ENCODE peak calls at places on chromosome 17, in eight cellular contexts. C is fibroblast of lung, O is glutamatergic neuron, L is HFF-Myc, K is dorsolateral prefrontal cortex, X is MCF 10A, Z is mesothelial cell of epicardium, F is natural killer cell. E is an unnamed sample.

GRCh38 chr17:17056167-17056562 is 13.9 kb downstream of the MPRIP start:
- DNase-seq in C (peak; percentile 36), O (peak; percentile 15), L (no peak), K (no peak), X (no peak), Z (no peak), F (no peak), E (no peak)

GRCh38 chr17:40419559-40420331 is 2.0 kb upstream of the TOP2A start:
- DNase-seq in C (no peak), O (no peak), L (no peak), K (no peak), X (no peak), Z (peak; percentile 26), F (no peak), E (no peak)

GRCh38 chr17:68343976-68344375 is 52.7 kb downstream of the ARSG start:
- DNase-seq in C (no peak), O (no peak), L (no peak), K (no peak), X (no peak), Z (no peak), F (no peak), E (no peak)

GRCh38 chr17:35807371-35808144 is 1.7 kb upstream of the TAF15 start:
- DNase-seq in C (peak; percentile 62), O (no peak), L (no peak), K (no peak), X (no peak), Z (no peak), F (no peak), E (no peak)

GRCh38 chr17:75033346-75034235 is 13.2 kb downstream of the ATP5PD start:
- DNase-seq in C (peak; percentile 84), O (peak; percentile 96), L (peak; percentile 87), K (peak; percentile 94), X (peak; percentile 94), Z (peak; percentile 100), F (peak; percentile 85), E (peak; percentile 80)

GRCh38 chr17:5694507-5694906 is 110.2 kb upstream of the NLRP1 start:
- DNase-seq in C (no peak), O (peak; percentile 80), L (no peak), K (no peak), X (no peak), Z (no peak), F (no peak), E (no peak)

GRCh38 chr17:12909511-12909910 is 108.3 kb downstream of the ELAC2 start:
- DNase-seq in C (no peak), O (no peak), L (no peak), K (no peak), X (no peak), Z (no peak), F (no peak), E (no peak)

GRCh38 chr17:73227379-73227778 is 34.3 kb downstream of the CPSF4L start:
- DNase-seq in C (no peak), O (no peak), L (no peak), K (no peak), X (no peak), Z (no peak), F (no peak), E (no peak)

GRCh38 chr17:27915715-27916114 is 22.6 kb upstream of the LYRM9 start:
- DNase-seq in C (no peak), O (peak; percentile 70), L (no peak), K (no peak), X (no peak), Z (no peak), F (no peak), E (no peak)
- TF ChIP-seq CTCF in C (no peak), O (no peak), L (no peak), K (no peak), X (no peak), Z (no peak), F (no peak), E (no peak)

DNA sequence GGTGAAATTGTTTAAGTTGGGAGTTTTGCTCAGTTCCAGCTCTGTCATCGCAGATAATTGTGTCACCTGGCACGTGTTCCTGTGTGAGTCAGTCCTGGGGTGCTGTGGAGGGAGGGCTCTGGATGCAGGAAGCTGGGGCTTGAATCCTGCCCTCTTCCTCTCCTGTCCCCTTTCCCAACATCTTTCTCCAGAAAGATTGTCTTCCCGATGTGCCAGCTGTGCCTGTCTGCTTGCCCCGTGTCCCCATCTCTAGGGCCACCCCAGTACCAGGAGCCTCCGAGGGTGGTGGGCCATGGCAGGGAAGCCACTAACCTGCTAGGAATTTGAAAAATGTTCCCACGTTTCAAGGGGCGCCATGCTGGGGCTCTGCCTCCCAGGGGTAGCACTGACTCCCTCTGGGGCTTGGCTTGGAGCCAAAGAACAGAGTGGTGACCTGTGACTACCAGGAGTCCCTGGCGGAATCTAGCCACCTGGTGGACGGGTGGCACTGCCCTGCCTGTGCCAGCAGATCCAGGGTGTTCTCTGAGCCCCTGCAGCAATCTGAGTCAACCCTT is 198.1 kb downstream of the ENGASE start:
- DNase-seq in C (no peak), O (no peak), L (no peak), K (no peak), X (peak; percentile 28), Z (no peak), F (no peak), E (peak; percentile 61)
- TF ChIP-seq CTCF in C (no peak), O (no peak), L (no peak), K (no peak), X (peak; percentile 6), Z (no peak), F (no peak), E (no peak)

DNA sequence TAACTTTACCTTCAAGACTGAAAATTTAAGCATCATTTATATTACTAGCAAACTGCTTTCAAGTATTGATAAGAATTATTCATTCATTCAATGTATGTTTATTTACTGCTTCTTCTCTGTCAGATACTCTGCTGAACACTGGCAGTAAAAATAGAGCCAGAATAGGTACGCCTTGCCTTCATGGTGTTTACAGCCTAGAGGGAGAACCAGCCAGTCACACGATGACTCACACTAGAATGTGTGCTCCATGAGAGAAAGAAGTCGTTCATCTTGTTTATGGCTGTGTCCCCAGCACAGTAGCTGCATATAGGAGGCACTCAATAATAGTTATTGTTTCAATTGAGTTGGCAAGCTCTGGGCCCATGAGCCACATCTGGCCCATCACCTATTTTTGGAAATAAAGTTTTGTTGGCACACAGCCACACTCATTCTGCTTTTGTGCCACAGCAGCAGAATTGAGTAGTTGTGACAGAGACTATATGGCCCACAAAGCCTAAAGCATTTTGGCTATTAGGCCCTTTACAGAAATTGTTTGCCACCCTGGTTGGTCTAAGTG is 84.2 kb downstream of the TMC6 start:
- DNase-seq in C (no peak), O (no peak), L (no peak), K (no peak), X (no peak), Z (no peak), F (no peak), E (no peak)
- TF ChIP-seq CTCF in C (no peak), O (no peak), L (no peak), K (no peak), X (no peak), Z (no peak), F (no peak), E (no peak)

GRCh38 chr17:71187145-71187878 is 933.5 kb upstream of the SOX9 start:
- DNase-seq in C (no peak), O (no peak), L (no peak), K (no peak), X (no peak), Z (no peak), F (no peak), E (peak; percentile 8)
- TF ChIP-seq CTCF in C (no peak), O (no peak), L (no peak), K (no peak), X (no peak), Z (no peak), F (no peak), E (no peak)

GRCh38 chr17:10352866-10353265 is 19.9 kb downstream of the MYH13 start:
- DNase-seq in C (no peak), O (no peak), L (no peak), K (no peak), X (no peak), Z (no peak), F (no peak), E (no peak)

GRCh38 chr17:10360578-10360977 is 12.2 kb downstream of the MYH13 start:
- DNase-seq in C (no peak), O (no peak), L (no peak), K (no peak), X (no peak), Z (no peak), F (no peak), E (no peak)

GRCh38 chr17:10357768-10358167 is 15.0 kb downstream of the MYH13 start:
- DNase-seq in C (no peak), O (peak; percentile 28), L (no peak), K (no peak), X (no peak), Z (no peak), F (no peak), E (peak; percentile 52)
- TF ChIP-seq CTCF in C (no peak), O (peak; percentile 58), L (peak; percentile 60), K (peak; percentile 35), X (peak; percentile 23), Z (peak; percentile 41), F (peak; percentile 16), E (peak; percentile 32)

DNA sequence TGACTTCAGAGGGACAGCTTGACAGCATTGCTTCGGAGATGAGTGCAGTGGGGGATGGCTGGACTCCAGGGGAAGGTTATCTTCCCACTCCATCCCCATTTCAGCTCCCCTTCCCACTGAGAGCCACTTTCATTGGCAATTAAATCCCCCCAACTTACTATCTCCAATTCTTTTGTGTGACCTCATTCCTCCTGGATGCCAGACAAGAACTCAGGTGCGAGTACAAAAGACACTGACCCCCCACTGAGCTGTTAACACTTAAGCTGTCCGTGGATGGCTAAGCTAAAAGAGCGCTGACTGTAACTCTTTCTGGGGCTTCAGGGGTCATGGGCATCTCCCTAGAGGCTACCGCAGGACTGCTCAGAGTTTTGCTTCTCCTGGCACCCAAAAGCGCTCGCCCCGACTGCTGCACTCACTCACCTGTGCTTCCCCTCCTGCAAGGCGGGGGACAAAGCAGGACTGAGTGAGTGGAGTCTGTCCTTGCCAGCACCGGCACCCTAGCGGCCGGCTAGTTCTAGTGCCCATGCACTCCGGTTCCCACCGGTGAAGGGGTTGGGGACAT is 44.8 kb upstream of the FBXO47 start:
- DNase-seq in C (no peak), O (peak; percentile 20), L (no peak), K (no peak), X (no peak), Z (no peak), F (no peak), E (no peak)
- TF ChIP-seq CTCF in C (no peak), O (no peak), L (no peak), K (no peak), X (no peak), Z (no peak), F (no peak), E (no peak)

GRCh38 chr17:38579934-38580333 is 25.8 kb downstream of the SRCIN1 start:
- DNase-seq in C (peak; percentile 20), O (peak; percentile 66), L (no peak), K (peak; percentile 66), X (peak; percentile 75), Z (no peak), F (no peak), E (peak; percentile 72)
- TF ChIP-seq CTCF in C (no peak), O (no peak), L (no peak), K (peak; percentile 59), X (peak; percentile 28), Z (no peak), F (no peak), E (peak; percentile 10)